ENCODE peak calls at places on chromosomes 6 and 20, in five cellular contexts. One of them, this sample, is unnamed.
A peak's percentile ranks its signal among the peaks of the same experiment; 100 is the strongest.

GRCh38 chr6:96766769-96767168 is 70.5 kb downstream of the GPR63 start:
- DNase-seq in fibroblast of pulmonary artery: no peak
- DNase-seq in tibial nerve: no peak
- DNase-seq in psoas muscle: no peak
- DNase-seq in lower lobe of right lung: no peak
- DNase-seq in this sample: no peak

GRCh38 chr6:142819603-142820335 is 125.2 kb downstream of the HIVEP2 start:
- DNase-seq in fibroblast of pulmonary artery: peak; percentile 46
- DNase-seq in psoas muscle: no peak
- DNase-seq in tibial nerve: no peak
- DNase-seq in lower lobe of right lung: no peak
- DNase-seq in this sample: no peak

GRCh38 chr6:53335224-53335994 is 13.3 kb downstream of the ELOVL5 start:
- DNase-seq in lower lobe of right lung: peak; percentile 42
- DNase-seq in tibial nerve: no peak
- DNase-seq in psoas muscle: no peak
- DNase-seq in fibroblast of pulmonary artery: no peak
- DNase-seq in this sample: no peak

GRCh38 chr20:20525214-20525613 is 157.3 kb downstream of the INSM1 start:
- DNase-seq in tibial nerve: no peak
- DNase-seq in lower lobe of right lung: no peak
- DNase-seq in fibroblast of pulmonary artery: no peak
- DNase-seq in psoas muscle: no peak
- DNase-seq in this sample: no peak

GRCh38 chr6:140101367-140101766 is 726.9 kb upstream of the CITED2 start:
- DNase-seq in psoas muscle: no peak
- DNase-seq in fibroblast of pulmonary artery: no peak
- DNase-seq in lower lobe of right lung: no peak
- DNase-seq in tibial nerve: no peak
- DNase-seq in this sample: no peak

GRCh38 chr20:18956878-18957277 is 143.3 kb downstream of the SCP2D1 start:
- DNase-seq in fibroblast of pulmonary artery: no peak
- DNase-seq in lower lobe of right lung: no peak
- DNase-seq in psoas muscle: no peak
- DNase-seq in tibial nerve: no peak
- DNase-seq in this sample: no peak

GRCh38 chr20:31670371-31671228 is 32.9 kb downstream of the COX4I2 start:
- DNase-seq in psoas muscle: peak; percentile 85
- DNase-seq in fibroblast of pulmonary artery: no peak
- DNase-seq in lower lobe of right lung: peak; percentile 70
- DNase-seq in tibial nerve: peak; percentile 62
- DNase-seq in this sample: peak; percentile 86

GRCh38 chr20:59560588-59561227 is 43.6 kb upstream of the PHACTR3 start:
- DNase-seq in fibroblast of pulmonary artery: peak; percentile 8
- DNase-seq in lower lobe of right lung: no peak
- DNase-seq in psoas muscle: no peak
- DNase-seq in tibial nerve: no peak
- DNase-seq in this sample: no peak

GRCh38 chr20:45251884-45252571 is 2.3 kb downstream of the SLPI start:
- DNase-seq in psoas muscle: no peak
- DNase-seq in tibial nerve: no peak
- DNase-seq in fibroblast of pulmonary artery: no peak
- DNase-seq in lower lobe of right lung: no peak
- DNase-seq in this sample: no peak

GRCh38 chr20:10671850-10672578 is 1.8 kb downstream of the JAG1 start:
- DNase-seq in lower lobe of right lung: peak; percentile 76
- DNase-seq in psoas muscle: peak; percentile 89
- DNase-seq in tibial nerve: peak; percentile 64
- DNase-seq in fibroblast of pulmonary artery: no peak
- DNase-seq in this sample: no peak

GRCh38 chr20:44576297-44576696 is 6.1 kb upstream of the PKIG start:
- DNase-seq in lower lobe of right lung: no peak
- DNase-seq in tibial nerve: no peak
- DNase-seq in psoas muscle: no peak
- DNase-seq in fibroblast of pulmonary artery: peak; percentile 67
- DNase-seq in this sample: no peak

GRCh38 chr20:25316506-25317190 is 68.8 kb downstream of the PYGB start:
- DNase-seq in tibial nerve: no peak
- DNase-seq in psoas muscle: no peak
- DNase-seq in fibroblast of pulmonary artery: no peak
- DNase-seq in lower lobe of right lung: peak; percentile 7
- DNase-seq in this sample: peak; percentile 24

GRCh38 chr20:14838663-14839650 is 501.5 kb upstream of the FLRT3 start:
- DNase-seq in psoas muscle: no peak
- DNase-seq in fibroblast of pulmonary artery: no peak
- DNase-seq in tibial nerve: no peak
- DNase-seq in lower lobe of right lung: no peak
- DNase-seq in this sample: no peak

GRCh38 chr6:116278853-116279231 is 888 bp downstream of the TSPYL1 start:
- DNase-seq in fibroblast of pulmonary artery: peak; percentile 67
- DNase-seq in psoas muscle: peak; percentile 79
- DNase-seq in tibial nerve: no peak
- DNase-seq in lower lobe of right lung: no peak
- DNase-seq in this sample: no peak

GRCh38 chr6:91098006-91098405 is 511.1 kb upstream of the MAP3K7 start:
- DNase-seq in tibial nerve: no peak
- DNase-seq in fibroblast of pulmonary artery: no peak
- DNase-seq in lower lobe of right lung: no peak
- DNase-seq in psoas muscle: no peak
- DNase-seq in this sample: no peak

GRCh38 chr20:1798982-1799381 is 96.2 kb upstream of the SIRPA start:
- DNase-seq in fibroblast of pulmonary artery: no peak
- DNase-seq in tibial nerve: no peak
- DNase-seq in psoas muscle: no peak
- DNase-seq in lower lobe of right lung: no peak
- DNase-seq in this sample: no peak

GRCh38 chr6:44234101-44235090 is 11.0 kb downstream of the SLC29A1 start:
- DNase-seq in lower lobe of right lung: peak; percentile 61
- DNase-seq in fibroblast of pulmonary artery: peak; percentile 84
- DNase-seq in psoas muscle: peak; percentile 96
- DNase-seq in tibial nerve: peak; percentile 49
- DNase-seq in this sample: peak; percentile 86

GRCh38 chr6:142893088-142893487 is 51.9 kb downstream of the HIVEP2 start:
- DNase-seq in psoas muscle: no peak
- DNase-seq in tibial nerve: no peak
- DNase-seq in fibroblast of pulmonary artery: peak; percentile 74
- DNase-seq in lower lobe of right lung: no peak
- DNase-seq in this sample: no peak

GRCh38 chr6:160400426-160400825 is 52.2 kb downstream of the SLC22A3 start:
- DNase-seq in tibial nerve: no peak
- DNase-seq in fibroblast of pulmonary artery: peak; percentile 73
- DNase-seq in psoas muscle: no peak
- DNase-seq in lower lobe of right lung: no peak
- DNase-seq in this sample: no peak

GRCh38 chr20:22379472-22379871 is 204.9 kb downstream of the FOXA2 start:
- DNase-seq in tibial nerve: no peak
- DNase-seq in lower lobe of right lung: no peak
- DNase-seq in fibroblast of pulmonary artery: peak; percentile 36
- DNase-seq in psoas muscle: no peak
- DNase-seq in this sample: no peak

GRCh38 chr6:72042088-72042487 is 155.7 kb downstream of the RIMS1 start:
- DNase-seq in fibroblast of pulmonary artery: no peak
- DNase-seq in psoas muscle: no peak
- DNase-seq in tibial nerve: no peak
- DNase-seq in lower lobe of right lung: no peak
- DNase-seq in this sample: no peak

GRCh38 chr6:168616807-168617756 is 176.1 kb downstream of the SMOC2 start:
- DNase-seq in tibial nerve: no peak
- DNase-seq in psoas muscle: no peak
- DNase-seq in lower lobe of right lung: no peak
- DNase-seq in fibroblast of pulmonary artery: no peak
- DNase-seq in this sample: peak; percentile 40

GRCh38 chr6:159169557-159170332 is 545 bp downstream of the FNDC1 start:
- DNase-seq in fibroblast of pulmonary artery: peak; percentile 29
- DNase-seq in tibial nerve: no peak
- DNase-seq in psoas muscle: no peak
- DNase-seq in lower lobe of right lung: peak; percentile 52
- DNase-seq in this sample: no peak

GRCh38 chr6:159075506-159076100 is 30.8 kb upstream of the TAGAP start:
- DNase-seq in lower lobe of right lung: no peak
- DNase-seq in tibial nerve: peak; percentile 26
- DNase-seq in psoas muscle: no peak
- DNase-seq in fibroblast of pulmonary artery: no peak
- DNase-seq in this sample: no peak

GRCh38 chr6:109610555-109610954 is 80.4 kb downstream of the AK9 start:
- DNase-seq in psoas muscle: no peak
- DNase-seq in tibial nerve: no peak
- DNase-seq in lower lobe of right lung: no peak
- DNase-seq in fibroblast of pulmonary artery: peak; percentile 5
- DNase-seq in this sample: no peak

GRCh38 chr6:163355471-163355991 is 59.0 kb upstream of the QKI start:
- DNase-seq in fibroblast of pulmonary artery: peak; percentile 82
- DNase-seq in psoas muscle: peak; percentile 79
- DNase-seq in lower lobe of right lung: peak; percentile 75
- DNase-seq in tibial nerve: peak; percentile 27
- DNase-seq in this sample: no peak

GRCh38 chr6:125749864-125750691 is 646 bp downstream of the HEY2 start:
- DNase-seq in lower lobe of right lung: no peak
- DNase-seq in fibroblast of pulmonary artery: no peak
- DNase-seq in psoas muscle: peak; percentile 63
- DNase-seq in tibial nerve: no peak
- DNase-seq in this sample: no peak

GRCh38 chr20:19120011-19120410 is 92.4 kb upstream of the SLC24A3 start:
- DNase-seq in tibial nerve: no peak
- DNase-seq in fibroblast of pulmonary artery: no peak
- DNase-seq in psoas muscle: no peak
- DNase-seq in lower lobe of right lung: no peak
- DNase-seq in this sample: no peak

GRCh38 chr6:41578714-41579610 is 32.8 kb downstream of the FOXP4 start:
- DNase-seq in fibroblast of pulmonary artery: no peak
- DNase-seq in psoas muscle: no peak
- DNase-seq in tibial nerve: no peak
- DNase-seq in lower lobe of right lung: no peak
- DNase-seq in this sample: no peak

GRCh38 chr6:135162678-135163439 is 18.2 kb upstream of the MYB start:
- DNase-seq in fibroblast of pulmonary artery: peak; percentile 37
- DNase-seq in tibial nerve: no peak
- DNase-seq in lower lobe of right lung: no peak
- DNase-seq in psoas muscle: no peak
- DNase-seq in this sample: no peak

GRCh38 chr6:9527679-9528286 is 887.1 kb downstream of the TFAP2A start:
- DNase-seq in fibroblast of pulmonary artery: peak; percentile 51
- DNase-seq in tibial nerve: no peak
- DNase-seq in lower lobe of right lung: no peak
- DNase-seq in psoas muscle: no peak
- DNase-seq in this sample: no peak

GRCh38 chr6:31091680-31092079 is 20.7 kb downstream of the C6orf15 start:
- DNase-seq in tibial nerve: no peak
- DNase-seq in psoas muscle: no peak
- DNase-seq in fibroblast of pulmonary artery: no peak
- DNase-seq in lower lobe of right lung: no peak
- DNase-seq in this sample: no peak

GRCh38 chr6:121764493-121764892 is 329.0 kb downstream of the GJA1 start:
- DNase-seq in fibroblast of pulmonary artery: no peak
- DNase-seq in psoas muscle: no peak
- DNase-seq in lower lobe of right lung: no peak
- DNase-seq in tibial nerve: no peak
- DNase-seq in this sample: no peak

GRCh38 chr6:77650098-77650663 is 2.7 kb upstream of the MEI4 start:
- DNase-seq in fibroblast of pulmonary artery: no peak
- DNase-seq in psoas muscle: peak; percentile 56
- DNase-seq in tibial nerve: no peak
- DNase-seq in lower lobe of right lung: peak; percentile 47
- DNase-seq in this sample: peak; percentile 40

GRCh38 chr6:43515808-43516207 is 918 bp downstream of the YIPF3 start:
- DNase-seq in lower lobe of right lung: no peak
- DNase-seq in psoas muscle: no peak
- DNase-seq in tibial nerve: no peak
- DNase-seq in fibroblast of pulmonary artery: no peak
- DNase-seq in this sample: no peak

GRCh38 chr6:27237089-27237723 is 10.3 kb upstream of the PRSS16 start:
- DNase-seq in lower lobe of right lung: no peak
- DNase-seq in fibroblast of pulmonary artery: peak; percentile 44
- DNase-seq in psoas muscle: no peak
- DNase-seq in tibial nerve: no peak
- DNase-seq in this sample: no peak

GRCh38 chr6:142693446-142693845 is 251.5 kb downstream of the HIVEP2 start:
- DNase-seq in lower lobe of right lung: no peak
- DNase-seq in fibroblast of pulmonary artery: peak; percentile 61
- DNase-seq in psoas muscle: no peak
- DNase-seq in tibial nerve: no peak
- DNase-seq in this sample: no peak

GRCh38 chr20:3409417-3409816 is 1.9 kb upstream of the DNAAF9 start:
- DNase-seq in fibroblast of pulmonary artery: no peak
- DNase-seq in lower lobe of right lung: no peak
- DNase-seq in psoas muscle: no peak
- DNase-seq in tibial nerve: no peak
- DNase-seq in this sample: no peak

GRCh38 chr6:26122402-26122792 is 35.2 kb downstream of the HFE start:
- DNase-seq in fibroblast of pulmonary artery: no peak
- DNase-seq in psoas muscle: no peak
- DNase-seq in tibial nerve: no peak
- DNase-seq in lower lobe of right lung: no peak
- DNase-seq in this sample: no peak
- H3K4me3 ChIP-seq in fibroblast of pulmonary artery: peak overlapping the region; percentile 100
- H3K4me3 ChIP-seq in psoas muscle: peak overlapping the region; percentile 87
- H3K4me3 ChIP-seq in tibial nerve: peak overlapping the region; percentile 67
- H3K4me3 ChIP-seq in lower lobe of right lung: peak overlapping the region; percentile 80
- H3K4me3 ChIP-seq in this sample: peak overlapping the region; percentile 93

GRCh38 chr6:36386495-36387439 is 702 bp downstream of the ETV7 start:
- DNase-seq in lower lobe of right lung: peak; percentile 63
- DNase-seq in psoas muscle: no peak
- DNase-seq in tibial nerve: no peak
- DNase-seq in fibroblast of pulmonary artery: peak; percentile 70
- DNase-seq in this sample: no peak
- H3K4me3 ChIP-seq in lower lobe of right lung: peak overlapping the region; percentile 81
- H3K4me3 ChIP-seq in psoas muscle: peak overlapping the region; percentile 70
- H3K4me3 ChIP-seq in tibial nerve: peak overlapping the region; percentile 65
- H3K4me3 ChIP-seq in fibroblast of pulmonary artery: peak overlapping the region; percentile 58
- H3K4me3 ChIP-seq in this sample: peak overlapping the region; percentile 56

GRCh38 chr6:111260570-111261298 is 173.4 kb downstream of the SLC16A10 start:
- DNase-seq in fibroblast of pulmonary artery: no peak
- DNase-seq in tibial nerve: no peak
- DNase-seq in lower lobe of right lung: no peak
- DNase-seq in psoas muscle: no peak
- DNase-seq in this sample: no peak
- H3K4me3 ChIP-seq in fibroblast of pulmonary artery: peak overlapping the region; percentile 13
- H3K4me3 ChIP-seq in tibial nerve: no peak overlapping the region
- H3K4me3 ChIP-seq in lower lobe of right lung: no peak overlapping the region
- H3K4me3 ChIP-seq in psoas muscle: peak overlapping the region; percentile 75
- H3K4me3 ChIP-seq in this sample: peak overlapping the region; percentile 92

GRCh38 chr6:112013051-112013450 is 40.9 kb upstream of the CCN6 start:
- DNase-seq in psoas muscle: no peak
- DNase-seq in lower lobe of right lung: no peak
- DNase-seq in fibroblast of pulmonary artery: no peak
- DNase-seq in tibial nerve: no peak
- DNase-seq in this sample: no peak

GRCh38 chr6:112007254-112007653 is 46.6 kb upstream of the CCN6 start:
- DNase-seq in tibial nerve: no peak
- DNase-seq in fibroblast of pulmonary artery: peak; percentile 60
- DNase-seq in lower lobe of right lung: no peak
- DNase-seq in psoas muscle: no peak
- DNase-seq in this sample: no peak

GRCh38 chr6:112008482-112008881 is 45.4 kb upstream of the CCN6 start:
- DNase-seq in psoas muscle: no peak
- DNase-seq in tibial nerve: no peak
- DNase-seq in lower lobe of right lung: no peak
- DNase-seq in fibroblast of pulmonary artery: no peak
- DNase-seq in this sample: no peak

GRCh38 chr6:112007805-112008204 is 46.1 kb upstream of the CCN6 start:
- DNase-seq in tibial nerve: no peak
- DNase-seq in psoas muscle: no peak
- DNase-seq in lower lobe of right lung: peak; percentile 60
- DNase-seq in fibroblast of pulmonary artery: peak; percentile 65
- DNase-seq in this sample: no peak

GRCh38 chr6:112010328-112010727 is 43.6 kb upstream of the CCN6 start:
- DNase-seq in tibial nerve: no peak
- DNase-seq in lower lobe of right lung: no peak
- DNase-seq in fibroblast of pulmonary artery: no peak
- DNase-seq in psoas muscle: no peak
- DNase-seq in this sample: no peak
- H3K4me3 ChIP-seq in tibial nerve: no peak overlapping the region
- H3K4me3 ChIP-seq in lower lobe of right lung: no peak overlapping the region
- H3K4me3 ChIP-seq in fibroblast of pulmonary artery: no peak overlapping the region
- H3K4me3 ChIP-seq in psoas muscle: no peak overlapping the region
- H3K4me3 ChIP-seq in this sample: no peak overlapping the region